ENCODE peak calls at places on chromosomes 1 and 21, in six cellular contexts. F is nephron progenitor cell, G is heart left ventricle, Q is pancreas, S is foreskin fibroblast, D is body of pancreas. M is an unnamed sample.

GRCh38 chr1:48356901-48357300 is 115.1 kb downstream of the SPATA6 start:
- DNase-seq in F (no peak), G (no peak), Q (no peak), S (no peak), D (no peak), M (no peak)

GRCh38 chr1:155646307-155646706 is 36.3 kb downstream of the MSTO1 start:
- DNase-seq in F (no peak), G (no peak), Q (no peak), S (peak; percentile 37), D (no peak), M (no peak)

GRCh38 chr1:47696404-47696910 is 258.6 kb downstream of the FOXD2 start:
- DNase-seq in F (no peak), G (no peak), Q (no peak), S (no peak), D (no peak), M (no peak)

GRCh38 chr1:216224233-216224632 is 199.0 kb downstream of the USH2A start:
- DNase-seq in F (no peak), G (no peak), Q (no peak), S (no peak), D (no peak), M (no peak)

GRCh38 chr1:50620680-50621329 is 197.6 kb upstream of the DMRTA2 start:
- DNase-seq in F (no peak), G (no peak), Q (no peak), S (peak; percentile 38), D (peak; percentile 22), M (no peak)

GRCh38 chr21:14589855-14590563 is 43.9 kb upstream of the SAMSN1 start:
- DNase-seq in F (no peak), G (no peak), Q (no peak), S (no peak), D (no peak), M (no peak)

GRCh38 chr21:31293986-31294385 is 50.1 kb downstream of the TIAM1 start:
- DNase-seq in F (no peak), G (no peak), Q (no peak), S (peak; percentile 90), D (no peak), M (no peak)

GRCh38 chr1:25810341-25811299 is 9.1 kb upstream of the MTFR1L start:
- DNase-seq in F (peak; percentile 93), G (peak; percentile 61), Q (peak; percentile 92), S (peak; percentile 77), D (peak; percentile 78), M (peak; percentile 89)

GRCh38 chr21:30984897-30985296 is 53.4 kb downstream of the KRTAP19-8 start:
- DNase-seq in F (no peak), G (no peak), Q (no peak), S (no peak), D (no peak), M (no peak)

DNA sequence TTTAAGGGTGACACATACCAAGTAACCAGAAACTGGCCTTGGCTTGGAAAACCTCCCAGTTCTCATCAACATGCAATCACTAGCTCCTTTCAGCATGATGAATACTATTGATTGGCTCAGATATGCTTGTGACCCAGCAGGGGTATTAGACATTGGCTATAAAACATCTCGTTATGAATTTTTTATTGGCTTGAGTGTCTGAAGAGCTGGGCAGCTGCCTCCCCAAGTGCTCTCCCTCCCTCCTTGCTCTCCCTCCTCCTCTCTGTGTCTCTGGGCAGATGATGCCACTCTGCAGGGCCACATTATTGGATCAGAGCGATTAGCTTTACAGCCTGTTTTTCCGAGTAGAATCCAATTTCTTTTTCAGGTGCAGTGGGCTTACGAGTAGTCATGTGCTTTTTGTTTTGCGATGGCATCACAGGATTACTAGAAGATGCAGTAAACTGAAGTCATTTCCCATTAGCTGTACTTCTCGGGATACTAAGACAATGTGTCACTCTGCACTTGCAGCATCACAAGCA is 79.3 kb upstream of the ATF3 start:
- DNase-seq in F (no peak), G (no peak), Q (no peak), S (peak; percentile 85), D (no peak), M (no peak)
- TF ChIP-seq CTCF in F (no peak), G (no peak), Q (no peak), S (no peak), D (no peak), M (no peak)

GRCh38 chr1:8871539-8871935 is 6.9 kb downstream of the ENO1 start:
- DNase-seq in F (no peak), G (no peak), Q (no peak), S (no peak), D (peak; percentile 34), M (no peak)
- TF ChIP-seq CTCF in F (peak; percentile 15), G (no peak), Q (peak; percentile 11), S (no peak), D (peak; percentile 35), M (peak; percentile 19)

GRCh38 chr1:81780705-81781454 is 19.9 kb upstream of the ADGRL2 start:
- DNase-seq in F (no peak), G (no peak), Q (no peak), S (no peak), D (no peak), M (no peak)
- TF ChIP-seq CTCF in F (no peak), G (no peak), Q (no peak), S (no peak), D (no peak), M (no peak)

DNA sequence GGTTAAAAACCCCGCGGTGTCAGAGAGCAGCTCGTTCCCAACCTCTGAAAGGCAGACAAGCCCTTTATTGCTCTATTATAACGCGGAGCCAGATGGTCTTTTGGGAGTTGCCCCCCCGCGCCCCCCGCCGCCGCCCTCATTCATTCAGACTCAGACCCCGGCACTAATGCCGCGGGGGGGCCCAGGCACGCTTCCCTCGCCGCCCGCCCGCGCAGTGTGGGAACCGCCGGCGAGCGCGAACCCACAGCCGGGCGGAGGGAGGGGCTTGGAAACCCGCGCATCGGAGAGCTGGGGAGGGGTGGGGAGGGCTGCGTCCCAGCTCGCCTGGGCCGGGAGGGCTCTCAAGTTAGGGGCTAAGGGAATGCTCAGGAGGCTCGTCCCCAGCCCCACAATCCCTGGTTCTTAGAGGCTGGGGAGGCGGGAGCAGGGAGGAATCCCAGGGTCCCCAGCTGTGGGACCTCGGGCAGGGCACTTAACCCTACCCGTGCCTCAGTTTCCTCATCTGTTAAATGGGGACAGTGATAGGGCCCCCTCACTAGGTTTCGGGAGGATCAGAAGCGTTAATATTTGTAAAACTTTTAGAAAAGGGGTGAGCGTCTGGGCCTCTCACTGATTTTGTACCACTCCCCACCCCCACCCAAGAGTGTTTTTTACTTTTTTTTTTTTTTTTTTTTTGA is 10.9 kb upstream of the HES5 start:
- DNase-seq in F (peak; percentile 67), G (no peak), Q (no peak), S (no peak), D (no peak), M (no peak)
- TF ChIP-seq CTCF in F (no peak), G (no peak), Q (no peak), S (no peak), D (no peak), M (no peak)

DNA sequence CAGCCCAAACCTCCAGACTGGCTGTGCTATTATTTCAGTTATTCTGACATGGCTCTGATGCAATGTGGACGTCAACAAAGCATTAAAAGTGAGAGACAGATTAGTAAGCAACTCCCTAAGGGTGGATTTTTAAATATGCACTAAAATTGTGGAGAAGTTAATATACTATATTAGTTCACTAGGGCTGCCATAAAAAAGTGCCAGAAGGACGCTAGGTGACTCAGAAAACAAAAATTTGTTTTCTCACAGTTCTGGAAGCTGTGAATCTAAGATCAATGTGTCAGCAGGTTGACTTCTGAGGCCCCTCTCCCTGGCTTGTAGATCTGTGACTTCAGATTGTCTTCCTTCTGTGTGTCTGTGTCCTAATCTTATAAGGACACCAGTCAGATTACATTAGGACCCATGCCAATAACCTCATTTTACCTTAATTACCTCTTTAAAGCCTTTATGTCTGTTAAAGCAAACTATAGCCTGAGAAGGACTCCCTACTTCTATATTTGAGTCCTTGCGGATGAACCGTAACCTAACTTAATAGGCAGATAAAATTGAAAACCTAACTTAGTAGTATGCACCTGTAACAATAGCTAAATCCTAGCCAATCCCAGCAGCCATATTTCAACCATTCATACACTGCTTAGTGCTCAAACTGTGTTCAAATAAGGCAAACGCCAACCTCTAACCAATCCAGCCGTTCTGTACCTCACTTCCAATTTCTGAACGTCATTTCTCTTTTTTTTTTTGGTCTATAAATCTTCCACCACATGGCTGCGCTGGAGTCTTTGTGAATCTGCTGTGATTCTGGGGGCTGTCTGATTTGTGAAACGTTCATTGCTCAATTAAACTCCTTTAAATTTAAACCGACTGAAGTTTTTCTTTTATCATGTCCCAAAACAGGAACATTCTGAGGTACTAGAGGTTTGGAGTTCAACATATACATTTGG is 65.9 kb upstream of the BACH1 start:
- DNase-seq in F (no peak), G (no peak), Q (no peak), S (peak; percentile 63), D (no peak), M (no peak)
- TF ChIP-seq CTCF in F (no peak), G (no peak), Q (no peak), S (no peak), D (no peak), M (no peak)

GRCh38 chr1:58767143-58767542 is 16.7 kb downstream of the JUN start:
- DNase-seq in F (no peak), G (no peak), Q (no peak), S (no peak), D (no peak), M (no peak)

GRCh38 chr1:58764294-58764978 is 19.4 kb downstream of the JUN start:
- DNase-seq in F (no peak), G (no peak), Q (no peak), S (peak; percentile 87), D (no peak), M (no peak)

GRCh38 chr1:58763214-58763613 is 20.6 kb downstream of the JUN start:
- DNase-seq in F (no peak), G (no peak), Q (no peak), S (peak; percentile 89), D (no peak), M (no peak)

GRCh38 chr1:58762806-58763205 is 21.0 kb downstream of the JUN start:
- DNase-seq in F (no peak), G (no peak), Q (no peak), S (peak; percentile 84), D (no peak), M (no peak)

DNA sequence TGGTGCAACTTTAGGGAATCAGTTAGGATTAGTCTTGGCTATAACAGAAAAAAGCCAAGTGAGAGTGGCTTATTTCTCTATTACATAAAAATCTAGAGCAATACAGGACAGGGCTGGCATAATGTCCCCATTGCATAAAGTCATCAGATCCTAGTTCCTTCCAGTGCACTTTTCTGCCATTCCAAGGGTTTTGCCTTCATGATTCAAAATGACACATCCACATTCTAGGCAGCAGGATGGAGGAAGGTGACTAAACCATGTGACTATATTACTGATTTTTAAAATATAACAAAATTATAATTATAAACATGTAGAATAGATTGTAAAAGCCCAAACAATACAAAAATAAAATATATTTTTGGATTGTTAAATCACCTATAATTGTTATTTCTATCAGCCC is 18.8 kb downstream of the JUN start:
- DNase-seq in F (no peak), G (no peak), Q (no peak), S (peak; percentile 68), D (no peak), M (no peak)
- TF ChIP-seq CTCF in F (no peak), G (no peak), Q (no peak), S (no peak), D (no peak), M (no peak)

DNA sequence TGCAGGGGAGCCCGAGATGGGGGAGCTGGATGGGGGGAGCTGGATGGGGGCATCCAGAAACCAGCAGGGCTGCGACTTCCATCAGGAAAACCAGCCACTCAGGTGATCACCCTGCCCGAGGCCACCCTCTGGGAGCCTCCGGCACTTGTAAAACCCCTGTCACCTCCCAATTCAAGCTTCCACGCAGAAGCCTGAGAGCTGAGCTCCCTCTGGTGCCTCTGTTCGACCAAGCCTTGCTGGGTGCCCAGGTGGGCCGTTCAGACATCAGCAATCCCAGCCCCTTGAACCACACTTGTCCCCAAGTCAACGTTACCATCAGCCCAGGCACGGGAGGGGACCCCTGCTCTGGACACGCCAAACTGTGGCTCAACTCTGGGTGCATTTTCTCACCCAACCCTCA is 59.6 kb downstream of the MEGF6 start:
- DNase-seq in F (no peak), G (no peak), Q (no peak), S (no peak), D (no peak), M (no peak)
- TF ChIP-seq CTCF in F (no peak), G (no peak), Q (no peak), S (no peak), D (no peak), M (no peak)

M was measured in dorsolateral prefrontal cortex.